ENCODE peak calls at places on chromosomes 6 and 20, in five cellular contexts. I is activated CD4-positive, CD25-positive, alpha-beta regulatory T cell; J is IMR-90; R is T-helper 2 cell; H is body of pancreas. G is an unnamed sample.
A peak's percentile ranks its signal among the peaks of the same experiment; 100 is the strongest.

GRCh38 chr6:44489912-44490604 is 102.6 kb downstream of the CDC5L start:
- DNase-seq in I (no peak), J (peak; percentile 99), R (no peak), H (peak; percentile 71), G (no peak)

GRCh38 chr20:48651960-48652359 is 175.8 kb downstream of the PREX1 start:
- DNase-seq in I (no peak), J (no peak), R (no peak), H (no peak), G (no peak)

GRCh38 chr6:14001329-14002012 is 76.7 kb downstream of the RNF182 start:
- DNase-seq in I (no peak), J (peak; percentile 99), R (no peak), H (peak; percentile 6), G (no peak)

GRCh38 chr20:45408646-45409213 is 641 bp downstream of the DBNDD2 start:
- DNase-seq in I (no peak), J (no peak), R (no peak), H (peak; percentile 25), G (no peak)

GRCh38 chr6:136593748-136594490 is 43.7 kb upstream of the MAP7 start:
- DNase-seq in I (no peak), J (peak; percentile 100), R (no peak), H (peak; percentile 68), G (peak; percentile 60)

GRCh38 chr6:11711994-11712698 is 66.5 kb downstream of the ADTRP start:
- DNase-seq in I (no peak), J (peak; percentile 34), R (no peak), H (no peak), G (no peak)

GRCh38 chr20:9514461-9515210 is at the start of gene LAMP5:
- DNase-seq in I (no peak), J (peak; percentile 29), R (no peak), H (peak; percentile 11), G (no peak)

GRCh38 chr20:4820833-4821518 is 99.3 kb downstream of the PRND start:
- DNase-seq in I (no peak), J (peak; percentile 88), R (no peak), H (no peak), G (no peak)

GRCh38 chr6:85674604-85675003 is 31.9 kb upstream of the SYNCRIP start:
- DNase-seq in I (no peak), J (no peak), R (no peak), H (no peak), G (peak; percentile 44)

GRCh38 chr6:39930540-39930939 is 3.7 kb downstream of the MOCS1 start:
- DNase-seq in I (no peak), J (no peak), R (no peak), H (no peak), G (no peak)